ENCODE peak calls at places on chromosomes 4 and X, in five cellular contexts. V is bronchial epithelial cell; M is tibial nerve; S is activated CD4-positive, alpha-beta T cell treated with anti-CD3 and anti-CD28 coated beads for 48 hours; R is stimulated activated CD8-positive, alpha-beta memory T cell treated with anti-CD3 and anti-CD28 coated beads, Interleukin-12 subunit alpha, Interleukin-12 subunit beta, amount 100 ng/mL, for 4 hours. H is an unnamed sample.

GRCh38 chr4:17599826-17600225 is 14.6 kb upstream of the MED28 start:
- DNase-seq in M (no peak), V (no peak), R (no peak), S (no peak), H (no peak)

GRCh38 chr4:170079981-170080380 is 9.8 kb downstream of the AADAT start:
- DNase-seq in M (no peak), V (no peak), S (no peak), R (no peak), H (no peak)

GRCh38 chr4:25863347-25863784 is 578 bp upstream of the SEL1L3 start:
- DNase-seq in M (no peak), V (no peak), S (peak), R (no peak), H (no peak)

GRCh38 chrX:71304561-71304960 is 3.0 kb downstream of the ITGB1BP2 start:
- DNase-seq in M (no peak), R (no peak), V (no peak), S (no peak), H (no peak)

GRCh38 chrX:17697191-17697590 is 40.1 kb upstream of the SCML1 start:
- DNase-seq in M (no peak), V (peak), S (no peak), R (no peak), H (no peak)

GRCh38 chr4:78644744-78645330 is 93.3 kb downstream of the ANXA3 start:
- DNase-seq in V (peak), M (peak), S (peak), R (no peak), H (peak)

GRCh38 chrX:15943393-15943792 is 88.8 kb upstream of the AP1S2 start:
- DNase-seq in M (no peak), S (no peak), V (no peak), R (no peak), H (no peak)

GRCh38 chr4:37812713-37813112 is 13.8 kb upstream of the PGM2 start:
- DNase-seq in M (no peak), R (no peak), S (no peak), V (peak), H (no peak)

GRCh38 chr4:122099896-122100295 is 52.2 kb upstream of the BLTP1 start:
- DNase-seq in V (peak), R (no peak), S (no peak), M (no peak), H (no peak)

GRCh38 chr4:43932448-43932847 is 516.2 kb downstream of the KCTD8 start:
- DNase-seq in V (no peak), R (no peak), M (no peak), S (no peak), H (no peak)

GRCh38 chrX:22748093-22748999 is 251.4 kb upstream of the DDX53 start:
- DNase-seq in R (peak), V (peak), M (no peak), S (peak), H (peak)

GRCh38 chr4:91198951-91199350 is 1071.8 kb downstream of the CCSER1 start:
- DNase-seq in M (no peak), V (no peak), S (no peak), R (no peak), H (no peak)

GRCh38 chrX:103415528-103415927 is 39.2 kb downstream of the BEX3 start:
- DNase-seq in R (no peak), S (no peak), M (no peak), V (no peak), H (no peak)

GRCh38 chr4:28386776-28387175 is 1526.1 kb downstream of the STIM2 start:
- DNase-seq in M (no peak), V (no peak), R (no peak), S (no peak), H (no peak)

GRCh38 chrX:65035451-65035779 is 59.2 kb upstream of the ZC4H2 start:
- DNase-seq in V (peak), S (no peak), R (no peak), M (no peak), H (no peak)

GRCh38 chr4:168496834-168497233 is at the start of gene PALLD:
- DNase-seq in R (no peak), V (no peak), M (no peak), S (no peak), H (no peak)

GRCh38 chrX:149487292-149487691 is 17.8 kb downstream of the IDS start:
- DNase-seq in R (no peak), M (no peak), S (peak), V (peak), H (no peak)

GRCh38 chr4:138241281-138242075 is 671 bp downstream of the SLC7A11 start:
- DNase-seq in M (no peak), S (peak), R (no peak), V (no peak), H (no peak)

GRCh38 chr4:15779336-15779735 is 1.2 kb downstream of the CD38 start:
- DNase-seq in S (no peak), M (no peak), V (peak), R (no peak), H (no peak)

GRCh38 chr4:188262464-188262863 is 123.2 kb downstream of the TRIML1 start:
- DNase-seq in S (no peak), R (no peak), V (peak), M (no peak), H (no peak)

GRCh38 chr4:123750044-123750443 is 353.4 kb downstream of the SPRY1 start:
- DNase-seq in R (no peak), S (no peak), V (no peak), M (no peak), H (no peak)

GRCh38 chrX:39848243-39848642 is 249.5 kb downstream of the BCOR start:
- DNase-seq in M (no peak), S (no peak), V (no peak), R (no peak), H (no peak)

GRCh38 chrX:31499120-31499519 is 427.3 kb upstream of the FTHL17 start:
- DNase-seq in R (no peak), M (no peak), S (no peak), V (peak), H (no peak)

GRCh38 chrX:154761977-154762528 is 611 bp upstream of the DKC1 start:
- DNase-seq in M (no peak), S (no peak), V (no peak), R (no peak), H (no peak)

GRCh38 chr4:180558427-180558826 is 1684.8 kb upstream of the TENM3 start:
- DNase-seq in V (no peak), M (no peak), R (no peak), S (no peak), H (no peak)

GRCh38 chr4:2535386-2536192 is 858 bp upstream of the FAM193A start:
- DNase-seq in S (peak), V (no peak), M (no peak), R (peak), H (no peak)

GRCh38 chrX:135437867-135438733 is 16.4 kb downstream of the SMIM10L2A start:
- DNase-seq in R (no peak), S (no peak), M (no peak), V (no peak), H (no peak)

GRCh38 chr4:120699354-120699753 is 223.2 kb downstream of the PRDM5 start:
- DNase-seq in R (no peak), M (no peak), S (no peak), V (no peak), H (no peak)

GRCh38 chr4:3324093-3324815 is 31.4 kb downstream of the RGS12 start:
- DNase-seq in R (no peak), M (no peak), V (no peak), S (no peak), H (no peak)

GRCh38 chr4:7787067-7787466 is 152.6 kb downstream of the AFAP1 start:
- DNase-seq in V (no peak), R (no peak), M (no peak), S (no peak), H (no peak)

GRCh38 chr4:80215449-80216052 is 18.2 kb downstream of the PRDM8 start:
- DNase-seq in V (peak), S (no peak), M (no peak), R (no peak), H (no peak)

GRCh38 chr4:13522282-13523104 is 21.8 kb downstream of the NKX3-2 start:
- DNase-seq in R (no peak), M (no peak), S (no peak), V (no peak), H (no peak)

GRCh38 chrX:106481341-106481740 is 130.4 kb upstream of the RADX start:
- DNase-seq in S (peak), R (no peak), V (peak), M (no peak), H (peak)

GRCh38 chr4:43457866-43458265 is 565.4 kb downstream of the GRXCR1 start:
- DNase-seq in M (no peak), V (peak), S (no peak), R (no peak), H (no peak)

GRCh38 chrX:40095588-40096394 is 2.0 kb downstream of the BCOR start:
- DNase-seq in R (no peak), S (no peak), V (no peak), M (no peak), H (no peak)

GRCh38 chr4:168028568-168028967 is 63.8 kb upstream of the ANXA10 start:
- DNase-seq in R (no peak), S (no peak), V (peak), M (no peak), H (peak)

GRCh38 chrX:27321632-27322031 is 141.5 kb downstream of the PPP4R3C start:
- DNase-seq in R (no peak), S (no peak), M (no peak), V (no peak), H (no peak)

GRCh38 chr4:138681000-138681604 is 334.5 kb upstream of the NOCT start:
- DNase-seq in M (peak), S (peak), V (peak), R (peak), H (peak)